ENCODE peak calls at places on chromosomes 2 and 18, in six cellular contexts. U is IMR-90, G is Calu3, Q is left ventricle myocardium inferior, P is LoVo, L is AG04450. E is an unnamed sample.

GRCh38 chr18:37539236-37539635 is 26.4 kb downstream of the CELF4 start:
- DNase-seq in U (no peak), G (no peak), Q (no peak), P (no peak), L (no peak), E (no peak)

GRCh38 chr2:15652316-15653276 is 60.9 kb downstream of the DDX1 start:
- DNase-seq in U (no peak), G (no peak), Q (no peak), P (no peak), L (no peak), E (no peak)

GRCh38 chr18:44979813-44980212 is 299.1 kb downstream of the SETBP1 start:
- DNase-seq in U (no peak), G (no peak), Q (no peak), P (no peak), L (no peak), E (no peak)

GRCh38 chr2:98084151-98084868 is 2.7 kb upstream of the VWA3B start:
- DNase-seq in U (no peak), G (no peak), Q (no peak), P (no peak), L (no peak), E (no peak)

GRCh38 chr2:72710418-72711152 is 115.2 kb downstream of the EXOC6B start:
- DNase-seq in U (no peak), G (no peak), Q (no peak), P (no peak), L (no peak), E (no peak)

GRCh38 chr2:240642061-240642805 is 17.0 kb downstream of the GPR35 start:
- DNase-seq in U (no peak), G (no peak), Q (peak), P (no peak), L (no peak), E (no peak)

GRCh38 chr18:57210101-57210661 is 63.3 kb downstream of the BOD1L2 start:
- DNase-seq in U (peak), G (peak), Q (peak), P (peak), L (peak), E (peak)

GRCh38 chr2:227460833-227461232 is 11.1 kb upstream of the AGFG1 start:
- DNase-seq in U (peak), G (no peak), Q (no peak), P (no peak), L (no peak), E (no peak)

GRCh38 chr2:132731431-132731830 is 61.4 kb upstream of the LYPD1 start:
- DNase-seq in U (peak), G (no peak), Q (no peak), P (no peak), L (no peak), E (peak)

GRCh38 chr2:237498341-237498740 is 11.3 kb downstream of the MLPH start:
- DNase-seq in U (no peak), G (no peak), Q (no peak), P (no peak), L (no peak), E (no peak)

GRCh38 chr2:43131890-43132522 is 94.4 kb downstream of the ZFP36L2 start:
- DNase-seq in U (no peak), G (no peak), Q (no peak), P (no peak), L (no peak), E (no peak)

GRCh38 chr18:6616981-6617380 is 112.5 kb upstream of the ARHGAP28 start:
- DNase-seq in U (peak), G (no peak), Q (no peak), P (no peak), L (no peak), E (no peak)